ENCODE peak calls at places on chromosomes 11 and 22, in four cellular contexts. N, V, E and K are unnamed samples. For H3K4me1 and H3K36me3, the result is how much of the 10 kb centered on the place peaks cover.

GRCh38 chr11:12279672-12280108 is 97.7 kb upstream of the PARVA start:
- DNase-seq in N (no peak), V (peak), E (no peak), K (no peak)

GRCh38 chr22:39343259-39344045 is 6.3 kb upstream of the SYNGR1 start:
- DNase-seq in E (peak), N (no peak), V (peak), K (peak)

GRCh38 chr22:44260216-44261035 is 52.3 kb downstream of the SHISAL1 start:
- DNase-seq in N (no peak), V (no peak), E (no peak), K (no peak)

GRCh38 chr11:17208257-17208999 is 642 bp upstream of the PIK3C2A start:
- DNase-seq in V (peak), E (peak), N (no peak), K (no peak)

GRCh38 chr11:57890521-57890920 is 128.9 kb downstream of the CTNND1 start:
- DNase-seq in N (no peak), V (no peak), E (no peak), K (no peak)

GRCh38 chr11:11789735-11790369 is 51.9 kb upstream of the USP47 start:
- DNase-seq in E (peak), V (no peak), N (no peak), K (no peak)

GRCh38 chr22:21926728-21927127 is 25.9 kb downstream of the PPM1F start:
- DNase-seq in N (no peak), E (no peak), V (no peak), K (no peak)

GRCh38 chr11:29481721-29482120 is 535.1 kb downstream of the KCNA4 start:
- DNase-seq in V (no peak), E (no peak), N (no peak), K (no peak)

GRCh38 chr22:28795071-28795693 is 5.2 kb downstream of the XBP1 start:
- DNase-seq in V (no peak), E (no peak), N (no peak), K (no peak)

GRCh38 chr11:68933605-68934320 is 30.1 kb downstream of the IGHMBP2 start:
- DNase-seq in E (no peak), N (no peak), V (no peak), K (no peak)

GRCh38 chr11:12258451-12258850 is 118.9 kb upstream of the PARVA start:
- DNase-seq in N (no peak), E (peak), V (no peak), K (no peak)

GRCh38 chr22:35630387-35630793 is 13.3 kb upstream of the MB start:
- DNase-seq in E (peak), N (no peak), V (no peak), K (no peak)

GRCh38 chr11:17543574-17544180 is 539 bp downstream of the USH1C start:
- DNase-seq in V (peak), E (no peak), N (no peak), K (no peak)

GRCh38 chr22:19287076-19287724 is 4.3 kb downstream of the CLTCL1 start:
- DNase-seq in N (no peak), E (no peak), V (no peak), K (no peak)

DNA sequence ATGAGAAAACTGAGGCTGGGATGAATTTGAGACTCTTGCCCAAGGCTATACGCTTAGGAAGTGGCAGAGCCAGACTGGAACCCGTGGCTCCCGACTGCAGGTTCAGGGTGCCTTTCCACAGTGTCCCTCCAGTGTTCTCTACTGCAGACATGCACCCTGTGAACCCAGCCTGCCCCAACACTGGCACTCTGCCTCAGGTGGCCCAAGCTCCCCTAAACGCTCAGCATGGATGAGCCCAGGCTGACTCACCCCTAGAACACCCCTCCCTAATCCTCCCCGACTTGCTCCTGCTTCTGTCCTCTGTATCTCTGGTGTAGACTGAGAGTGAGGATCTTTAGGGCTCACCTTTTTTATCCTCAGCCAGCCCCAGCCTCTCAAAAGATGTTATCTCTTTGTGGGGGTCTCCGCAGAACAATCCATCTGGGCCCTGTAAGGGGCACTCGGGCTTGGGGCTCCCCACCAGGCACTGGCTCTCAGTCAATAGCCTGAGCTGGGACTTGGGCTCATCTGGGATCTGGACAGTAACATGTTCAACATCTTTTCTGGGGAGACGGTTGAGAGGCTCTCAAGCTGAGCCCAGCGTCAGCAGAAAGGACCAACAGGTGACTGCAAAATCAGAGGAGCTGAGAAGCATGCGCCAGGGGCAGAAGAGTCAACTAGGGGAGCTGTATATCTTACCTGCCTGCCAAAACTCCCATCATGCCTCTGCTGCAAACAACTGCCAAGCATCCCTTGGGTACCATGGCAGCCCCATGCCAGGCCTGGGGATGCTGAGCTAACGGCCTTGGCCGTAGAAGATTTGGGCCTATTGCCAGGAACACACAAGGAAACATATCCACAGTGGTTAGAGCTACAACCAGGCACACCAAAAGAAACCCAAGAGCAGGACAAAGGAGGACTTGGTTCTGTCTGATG is 176.2 kb downstream of the BUD13 start:
- DNase-seq in N (no peak), E (no peak), V (no peak), K (no peak)
- H3K4me1 ChIP-seq in N (under half), E (under half), V (under half), K (under half)

GRCh38 chr22:24969588-24970301 is 17.2 kb downstream of the KIAA1671 start:
- DNase-seq in N (no peak), V (peak), E (peak), K (no peak)
- H3K27ac ChIP-seq in N (peak), V (peak), E (peak), K (peak)

GRCh38 chr22:46088541-46089311 is 61.6 kb upstream of the PPARA start:
- DNase-seq in E (no peak), V (no peak), N (no peak), K (peak)
- H3K36me3 ChIP-seq in E (under half), V (under half), N (under half), K (half or more)

DNA sequence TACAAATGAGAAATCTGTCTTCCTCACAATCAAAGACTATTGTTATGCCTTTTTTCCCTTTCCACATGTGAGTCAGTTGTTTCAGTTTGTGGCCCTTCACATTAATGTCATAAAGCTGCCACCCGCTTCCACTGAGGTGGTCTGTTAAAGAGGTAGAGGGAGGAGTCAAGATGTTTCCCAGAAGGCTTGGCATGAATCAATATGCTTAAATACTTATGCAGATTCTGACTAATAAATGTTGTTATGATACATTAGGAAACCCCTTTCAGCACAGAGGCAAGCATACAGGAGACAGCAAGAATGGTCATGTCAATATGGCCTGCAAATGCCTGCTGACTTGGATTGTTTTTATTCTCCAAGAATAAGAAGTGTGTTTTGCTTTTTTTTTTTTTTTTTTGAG is 6.5 kb downstream of the RTN3 start:
- DNase-seq in E (no peak), V (no peak), N (no peak), K (no peak)
- H3K4me1 ChIP-seq in E (under half), V (under half), N (under half), K (under half)

GRCh38 chr11:2207773-2208621 is 36.4 kb upstream of the TH start:
- DNase-seq in E (no peak), N (no peak), V (peak), K (no peak)
- H3K27ac ChIP-seq in E (no peak), N (no peak), V (no peak), K (no peak)

GRCh38 chr11:62588966-62589637 is 2.2 kb downstream of the TUT1 start:
- DNase-seq in E (peak), N (no peak), V (no peak), K (no peak)
- H3K36me3 ChIP-seq in E (under half), N (under half), V (under half), K (half or more)

GRCh38 chr11:35171226-35171625 is 32.3 kb downstream of the CD44 start:
- DNase-seq in N (no peak), V (no peak), E (peak), K (no peak)
- H3K4me1 ChIP-seq in N (under half), V (under half), E (under half), K (half or more)